ENCODE peak calls at places on chromosomes 5 and 9, in six cellular contexts. I is trophoblast cell, W is IMR-90, E is H1, Q is mesenchymal stem cell, Y is neuronal stem cell. U is an unnamed sample.

GRCh38 chr9:99870126-99870525 is 36.3 kb upstream of the STX17 start:
- DNase-seq in I (no peak), W (peak), E (no peak), Q (no peak), Y (no peak), U (no peak)

GRCh38 chr5:179226696-179227095 is 118.6 kb downstream of the ADAMTS2 start:
- DNase-seq in I (no peak), W (no peak), E (no peak), Q (no peak), Y (no peak), U (peak)

GRCh38 chr9:130432362-130432761 is 12.4 kb upstream of the ASS1 start:
- DNase-seq in I (peak), W (no peak), E (no peak), Q (no peak), Y (no peak), U (no peak)

GRCh38 chr5:65015767-65016166 is 247.0 kb downstream of the CWC27 start:
- DNase-seq in I (no peak), W (no peak), E (no peak), Q (no peak), Y (no peak), U (no peak)

GRCh38 chr5:71887680-71888079 is 168.6 kb downstream of the CARTPT start:
- DNase-seq in I (peak), W (peak), E (no peak), Q (peak), Y (no peak), U (no peak)

GRCh38 chr9:26870292-26870691 is 22.3 kb downstream of the CAAP1 start:
- DNase-seq in I (no peak), W (peak), E (no peak), Q (peak), Y (no peak), U (no peak)

GRCh38 chr5:39256472-39256871 is 37.1 kb upstream of the FYB1 start:
- DNase-seq in I (peak), W (peak), E (no peak), Q (peak), Y (no peak), U (no peak)

GRCh38 chr9:133792721-133793470 is 54.7 kb upstream of the SARDH start:
- DNase-seq in I (peak), W (peak), E (peak), Q (peak), Y (peak), U (peak)

GRCh38 chr9:80233102-80233843 is 661.5 kb downstream of the TLE4 start:
- DNase-seq in I (no peak), W (no peak), E (no peak), Q (no peak), Y (no peak), U (no peak)

GRCh38 chr5:39670391-39670790 is 245.6 kb upstream of the DAB2 start:
- DNase-seq in I (no peak), W (no peak), E (no peak), Q (no peak), Y (peak), U (no peak)

GRCh38 chr9:137820161-137820855 is 57.3 kb upstream of the CACNA1B start:
- DNase-seq in I (no peak), W (peak), E (no peak), Q (no peak), Y (no peak), U (no peak)

GRCh38 chr5:1661311-1661710 is 137.6 kb upstream of the LPCAT1 start:
- DNase-seq in I (no peak), W (no peak), E (no peak), Q (no peak), Y (no peak), U (no peak)

GRCh38 chr5:14148483-14148882 is 5.3 kb downstream of the TRIO start:
- DNase-seq in I (no peak), W (no peak), E (no peak), Q (no peak), Y (no peak), U (no peak)

GRCh38 chr5:179906294-179906794 is 1.4 kb downstream of the TBC1D9B start:
- DNase-seq in I (peak), W (no peak), E (no peak), Q (no peak), Y (no peak), U (peak)

GRCh38 chr5:63262191-63262981 is 683.8 kb downstream of the LRRC70 start:
- DNase-seq in I (no peak), W (peak), E (no peak), Q (peak), Y (no peak), U (no peak)

GRCh38 chr5:14032944-14033343 is 88.5 kb upstream of the DNAH5 start:
- DNase-seq in I (no peak), W (peak), E (no peak), Q (peak), Y (no peak), U (no peak)

GRCh38 chr5:149904977-149905376 is 39.6 kb downstream of the PDE6A start:
- DNase-seq in I (no peak), W (no peak), E (no peak), Q (no peak), Y (no peak), U (no peak)

GRCh38 chr5:68740204-68740910 is 353.5 kb upstream of the SLC30A5 start:
- DNase-seq in I (no peak), W (no peak), E (no peak), Q (no peak), Y (no peak), U (no peak)

GRCh38 chr9:5382479-5382878 is 42.8 kb upstream of the RLN1 start:
- DNase-seq in I (no peak), W (no peak), E (no peak), Q (no peak), Y (no peak), U (no peak)

GRCh38 chr5:83471405-83472212 is at the start of gene VCAN:
- DNase-seq in I (peak), W (peak), E (no peak), Q (peak), Y (peak), U (peak)

GRCh38 chr5:110058175-110058574 is 368.4 kb downstream of the MAN2A1 start:
- DNase-seq in I (no peak), W (no peak), E (no peak), Q (no peak), Y (no peak), U (no peak)

GRCh38 chr5:82748688-82749091 is 328.5 kb downstream of the TMEM167A start:
- DNase-seq in I (no peak), W (no peak), E (no peak), Q (no peak), Y (no peak), U (no peak)

GRCh38 chr9:20611751-20612287 is 10.5 kb downstream of the MLLT3 start:
- DNase-seq in I (peak), W (peak), E (no peak), Q (peak), Y (no peak), U (no peak)

GRCh38 chr5:159735749-159736660 is 180.3 kb upstream of the ADRA1B start:
- DNase-seq in I (peak), W (no peak), E (no peak), Q (no peak), Y (no peak), U (no peak)

GRCh38 chr5:78361226-78361993 is 993 bp downstream of the SCAMP1 start:
- DNase-seq in I (peak), W (peak), E (no peak), Q (peak), Y (no peak), U (no peak)

GRCh38 chr9:121637441-121638222 is 13.8 kb upstream of the DAB2IP start:
- DNase-seq in I (no peak), W (peak), E (no peak), Q (peak), Y (no peak), U (no peak)

GRCh38 chr9:134284273-134284672 is 42.0 kb upstream of the RXRA start:
- DNase-seq in I (no peak), W (no peak), E (no peak), Q (no peak), Y (no peak), U (no peak)

GRCh38 chr5:10503321-10503720 is 60.5 kb upstream of the ANKRD33B start:
- DNase-seq in I (no peak), W (no peak), E (no peak), Q (no peak), Y (no peak), U (no peak)

GRCh38 chr9:134928796-134929559 is 11.3 kb upstream of the FCN1 start:
- DNase-seq in I (peak), W (no peak), E (no peak), Q (no peak), Y (no peak), U (no peak)

GRCh38 chr5:95966005-95966404 is 4.4 kb upstream of the ELL2 start:
- DNase-seq in I (no peak), W (no peak), E (no peak), Q (no peak), Y (no peak), U (no peak)

GRCh38 chr9:83440641-83441040 is 97.6 kb downstream of the FRMD3 start:
- DNase-seq in I (peak), W (no peak), E (no peak), Q (no peak), Y (no peak), U (no peak)

GRCh38 chr9:136865768-136866103 is 372 bp downstream of the EDF1 start:
- DNase-seq in I (peak), W (no peak), E (no peak), Q (no peak), Y (no peak), U (peak)

GRCh38 chr5:109319351-109319750 is 90.4 kb downstream of the PJA2 start:
- DNase-seq in I (no peak), W (no peak), E (no peak), Q (no peak), Y (no peak), U (no peak)

GRCh38 chr9:98784855-98785254 is 11.5 kb downstream of the ANKS6 start:
- DNase-seq in I (no peak), W (no peak), E (no peak), Q (no peak), Y (no peak), U (no peak)

GRCh38 chr5:14676320-14676719 is 11.8 kb downstream of the OTULIN start:
- DNase-seq in I (no peak), W (peak), E (no peak), Q (peak), Y (no peak), U (no peak)

GRCh38 chr9:125241000-125241862 is at the start of gene HSPA5:
- DNase-seq in I (peak), W (peak), E (peak), Q (peak), Y (peak), U (peak)
- H4K8ac ChIP-seq in I (peak), W (peak), E (peak), Q (peak), Y (peak), U (peak)

GRCh38 chr9:129140397-129141065 is 29.3 kb downstream of the PTPA start:
- DNase-seq in I (peak), W (peak), E (peak), Q (peak), Y (no peak), U (peak)

GRCh38 chr9:129138476-129139232 is 27.4 kb downstream of the PTPA start:
- DNase-seq in I (peak), W (peak), E (no peak), Q (peak), Y (no peak), U (no peak)

GRCh38 chr9:129139233-129139992 is 28.2 kb downstream of the PTPA start:
- DNase-seq in I (peak), W (peak), E (peak), Q (peak), Y (peak), U (peak)

GRCh38 chr9:129141066-129142041 is 30.1 kb downstream of the PTPA start:
- DNase-seq in I (peak), W (peak), E (no peak), Q (peak), Y (no peak), U (peak)

GRCh38 chr9:129139993-129140396 is 28.8 kb downstream of the PTPA start:
- DNase-seq in I (peak), W (peak), E (no peak), Q (peak), Y (peak), U (peak)
- H4K8ac ChIP-seq in I (peak), W (peak), E (peak), Q (peak), Y (peak), U (no peak)

GRCh38 chr5:112976432-112977309 is at the start of gene DCP2:
- DNase-seq in I (peak), W (peak), E (peak), Q (peak), Y (peak), U (peak)
- H4K8ac ChIP-seq in I (peak), W (peak), E (peak), Q (peak), Y (no peak), U (no peak)

DNA sequence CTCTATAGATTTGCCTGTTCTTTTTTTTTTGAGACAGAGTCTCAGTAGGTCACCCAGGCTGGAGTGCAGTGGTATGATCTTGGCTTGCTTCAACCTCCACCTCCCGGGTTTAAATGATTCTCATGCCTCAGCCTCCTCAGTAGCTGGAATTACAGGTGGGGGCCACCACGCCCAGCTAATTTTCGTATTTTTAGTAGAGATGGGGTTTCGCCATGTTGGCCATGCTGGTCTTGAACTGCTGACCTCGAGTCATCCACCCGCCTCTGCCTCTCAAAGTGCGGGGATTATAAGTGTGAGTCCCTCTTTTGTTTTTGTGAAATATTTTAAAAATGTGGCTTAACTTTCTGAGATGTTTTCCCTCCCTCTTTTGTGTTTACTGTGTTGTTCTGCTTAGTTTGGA is 29.2 kb downstream of the HSPA4 start:
- DNase-seq in I (peak), W (no peak), E (no peak), Q (no peak), Y (no peak), U (no peak)
- H4K8ac ChIP-seq in I (no peak), W (no peak), E (no peak), Q (no peak), Y (no peak), U (no peak)

GRCh38 chr5:54986269-54986654 is 869 bp upstream of the ESM1 start:
- DNase-seq in I (no peak), W (no peak), E (no peak), Q (no peak), Y (no peak), U (no peak)

GRCh38 chr5:54985301-54986268 is at the start of gene ESM1:
- DNase-seq in I (peak), W (peak), E (no peak), Q (peak), Y (no peak), U (no peak)

GRCh38 chr5:54981928-54982327 is 3.5 kb downstream of the ESM1 start:
- DNase-seq in I (no peak), W (no peak), E (no peak), Q (no peak), Y (no peak), U (no peak)
- H4K8ac ChIP-seq in I (no peak), W (no peak), E (no peak), Q (peak), Y (no peak), U (no peak)

GRCh38 chr5:157578079-157578780 is 2.7 kb upstream of the ADAM19 start:
- DNase-seq in I (peak), W (no peak), E (no peak), Q (no peak), Y (no peak), U (no peak)

GRCh38 chr5:157571357-157571827 is 4.2 kb downstream of the ADAM19 start:
- DNase-seq in I (peak), W (peak), E (no peak), Q (peak), Y (no peak), U (no peak)

GRCh38 chr5:157576678-157577077 is 1.1 kb upstream of the ADAM19 start:
- DNase-seq in I (peak), W (no peak), E (no peak), Q (no peak), Y (no peak), U (no peak)

GRCh38 chr5:157575096-157575872 is at the start of gene ADAM19:
- DNase-seq in I (peak), W (peak), E (peak), Q (peak), Y (peak), U (no peak)

GRCh38 chr5:157574456-157575095 is 999 bp downstream of the ADAM19 start:
- DNase-seq in I (no peak), W (peak), E (no peak), Q (peak), Y (no peak), U (no peak)
- H4K8ac ChIP-seq in I (peak), W (peak), E (peak), Q (peak), Y (no peak), U (no peak)

DNA sequence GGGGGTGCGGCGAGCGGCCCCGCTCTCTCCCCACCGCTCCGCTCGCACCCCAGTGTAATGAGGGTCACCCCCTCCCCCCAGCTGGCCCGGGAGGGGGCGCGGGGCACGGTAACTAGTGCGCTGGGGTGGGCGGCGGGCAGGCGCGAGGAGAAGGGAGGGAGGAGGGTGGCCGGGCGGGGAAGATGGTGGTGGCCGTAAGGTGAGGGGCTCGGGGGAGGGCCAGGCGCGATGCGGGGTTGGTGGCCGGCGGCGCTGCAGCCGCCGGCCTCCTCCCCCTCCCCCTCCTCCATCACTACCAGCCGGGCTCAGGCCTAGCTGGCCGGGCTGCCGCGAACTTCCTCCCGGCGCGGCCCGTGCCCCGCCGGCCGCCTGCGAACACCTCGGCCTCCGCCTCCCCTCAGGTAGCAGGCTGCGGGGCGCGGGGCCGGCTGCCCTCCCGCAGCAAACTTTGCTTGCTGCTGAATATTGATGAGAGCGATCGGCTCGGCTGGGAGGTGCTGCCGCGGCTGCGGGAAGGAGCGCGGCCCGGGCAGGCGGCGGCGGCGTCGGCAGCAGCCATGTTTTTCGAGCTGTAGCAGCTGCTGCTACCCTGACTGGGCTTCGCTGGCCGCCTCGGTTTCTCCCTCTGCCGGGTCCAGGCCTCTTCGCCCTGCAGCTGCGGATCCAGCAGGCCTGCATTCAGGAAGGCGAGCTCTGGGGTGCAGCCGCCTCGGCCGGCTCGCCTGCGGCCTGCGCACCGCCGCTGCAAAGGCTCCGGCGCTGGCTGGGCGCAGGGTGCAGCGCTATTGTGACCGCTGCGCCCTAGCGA is 476 bp downstream of the NSD1 start:
- DNase-seq in I (peak), W (peak), E (peak), Q (peak), Y (peak), U (peak)
- H4K8ac ChIP-seq in I (peak), W (peak), E (peak), Q (peak), Y (peak), U (no peak)

GRCh38 chr9:72365525-72366256 is 683 bp upstream of the ZFAND5 start:
- DNase-seq in I (peak), W (peak), E (peak), Q (peak), Y (no peak), U (peak)
- H4K8ac ChIP-seq in I (peak), W (peak), E (peak), Q (peak), Y (no peak), U (peak)

GRCh38 chr9:11023201-11023600 is 410.4 kb upstream of the PTPRD start:
- DNase-seq in I (no peak), W (no peak), E (no peak), Q (peak), Y (no peak), U (no peak)
- H4K8ac ChIP-seq in I (no peak), W (no peak), E (no peak), Q (no peak), Y (no peak), U (no peak)